ENCODE peak calls at places on chromosomes 13 and 19, in four cellular contexts. Z is GM12878, J is H1, E is K562. M is an unnamed sample. For H3K4me1, the result is how much of the 10 kb centered on the place peaks cover.

GRCh38 chr19:53977991-53978731 is 13.3 kb upstream of the CACNG6 start:
- DNase-seq in E (peak), J (peak), Z (no peak), M (no peak)

GRCh38 chr13:50208826-50209335 is 193.6 kb downstream of the KCNRG start:
- DNase-seq in E (peak), Z (no peak), J (peak), M (peak)

GRCh38 chr19:40280608-40281221 is 4.4 kb downstream of the AKT2 start:
- DNase-seq in J (no peak), E (no peak), Z (no peak), M (no peak)

GRCh38 chr19:3785464-3785937 is 680 bp downstream of the MATK start:
- DNase-seq in J (no peak), E (peak), Z (no peak), M (no peak)

GRCh38 chr19:42400404-42400803 is 10.3 kb upstream of the CNFN start:
- DNase-seq in Z (no peak), E (no peak), J (no peak), M (no peak)

GRCh38 chr13:113122571-113123225 is at the start of gene F10:
- DNase-seq in E (peak), Z (no peak), J (no peak), M (peak)

GRCh38 chr19:37220383-37220782 is 2.4 kb downstream of the ZNF383 start:
- DNase-seq in Z (no peak), E (no peak), J (no peak), M (no peak)

GRCh38 chr13:32261567-32261966 is 53.6 kb downstream of the ZAR1L start:
- DNase-seq in E (peak), Z (no peak), J (no peak), M (no peak)

GRCh38 chr19:9883231-9883758 is 48.2 kb downstream of the PIN1 start:
- DNase-seq in J (no peak), E (no peak), Z (no peak), M (no peak)

GRCh38 chr19:46788101-46788967 is at the start of gene SLC1A5:
- DNase-seq in E (peak), J (peak), Z (peak), M (peak)
- H3K4me1 ChIP-seq in E (under half), J (under half), Z (under half), M (half or more)

GRCh38 chr19:51711702-51712101 is 12.1 kb downstream of the HAS1 start:
- DNase-seq in Z (no peak), J (no peak), E (no peak), M (no peak)
- TF ChIP-seq CBX5 in Z (no peak), J (no peak), E (no peak), M (no peak)

GRCh38 chr19:47768604-47769003 is 9.9 kb upstream of the SELENOW start:
- DNase-seq in Z (no peak), E (no peak), J (no peak), M (no peak)

GRCh38 chr19:47766670-47767069 is 11.8 kb upstream of the SELENOW start:
- DNase-seq in J (no peak), E (peak), Z (no peak), M (no peak)

GRCh38 chr19:47767349-47767748 is 11.2 kb upstream of the SELENOW start:
- DNase-seq in Z (no peak), E (no peak), J (no peak), M (no peak)

GRCh38 chr19:47766359-47766620 is 12.2 kb upstream of the SELENOW start:
- DNase-seq in E (no peak), Z (no peak), J (no peak), M (no peak)

DNA sequence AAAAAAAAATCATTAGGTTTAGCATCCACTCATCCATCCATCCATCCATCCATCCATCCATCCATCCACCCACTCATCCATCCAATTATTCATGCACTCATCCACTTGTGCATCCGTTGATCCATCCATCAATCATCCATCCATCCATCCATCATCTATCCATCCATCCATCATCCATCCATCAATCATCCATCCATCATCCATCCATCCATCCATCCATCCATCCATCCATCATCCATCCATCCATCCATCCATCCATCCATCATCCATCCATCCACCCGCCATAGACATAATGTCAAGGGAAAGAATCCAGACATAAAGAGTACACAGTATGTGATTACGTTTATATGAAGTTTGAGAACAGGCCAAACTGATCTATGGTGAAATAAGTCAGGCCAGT is 9.0 kb upstream of the SELENOW start:
- DNase-seq in J (no peak), E (no peak), Z (no peak), M (no peak)
- H3K4me1 ChIP-seq in J (under half), E (under half), Z (under half), M (under half)

DNA sequence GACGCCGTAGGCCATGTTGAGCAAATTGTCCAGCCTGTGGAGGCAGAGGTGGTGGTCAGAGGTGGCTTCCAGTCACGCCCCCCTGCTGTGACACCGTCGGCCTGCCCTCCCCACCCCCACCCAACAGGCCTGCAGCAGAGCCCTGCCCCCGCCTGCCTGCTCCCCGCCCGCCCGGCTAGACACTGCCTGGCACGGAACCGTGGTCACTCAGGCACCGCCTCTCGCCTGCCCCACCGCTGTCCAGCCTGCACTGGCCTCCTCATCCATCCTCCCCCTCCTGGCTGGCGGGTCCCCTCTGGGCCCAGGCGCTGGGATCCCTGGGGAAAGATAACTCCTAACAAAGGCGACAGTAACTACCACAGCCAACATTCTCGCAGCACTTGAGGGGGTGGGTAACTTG is 21.7 kb downstream of the PRKCSH start:
- DNase-seq in Z (no peak), J (no peak), E (no peak), M (no peak)
- TF ChIP-seq CBX5 in Z (no peak), J (no peak), E (no peak), M (no peak)

GRCh38 chr19:5115351-5115750 is 146.4 kb downstream of the KDM4B start:
- DNase-seq in J (no peak), Z (no peak), E (no peak), M (no peak)

GRCh38 chr19:5114713-5115112 is 145.8 kb downstream of the KDM4B start:
- DNase-seq in Z (no peak), E (no peak), J (no peak), M (no peak)

GRCh38 chr19:5115771-5116202 is 146.9 kb downstream of the KDM4B start:
- DNase-seq in E (no peak), J (no peak), Z (no peak), M (peak)

GRCh38 chr19:5117421-5117820 is 148.5 kb downstream of the KDM4B start:
- DNase-seq in Z (no peak), E (no peak), J (no peak), M (no peak)

GRCh38 chr19:5116292-5116691 is 147.4 kb downstream of the KDM4B start:
- DNase-seq in Z (no peak), J (no peak), E (no peak), M (no peak)
- H3K4me1 ChIP-seq in Z (under half), J (under half), E (under half), M (under half)

GRCh38 chr19:7250951-7251350 is 43.3 kb downstream of the INSR start:
- DNase-seq in E (no peak), J (no peak), Z (no peak), M (no peak)

GRCh38 chr19:7250057-7250596 is 44.1 kb downstream of the INSR start:
- DNase-seq in Z (no peak), J (no peak), E (no peak), M (no peak)

GRCh38 chr19:7251502-7251901 is 42.7 kb downstream of the INSR start:
- DNase-seq in E (no peak), Z (no peak), J (no peak), M (no peak)

GRCh38 chr19:7254590-7254989 is 39.6 kb downstream of the INSR start:
- DNase-seq in E (no peak), J (no peak), Z (no peak), M (no peak)

DNA sequence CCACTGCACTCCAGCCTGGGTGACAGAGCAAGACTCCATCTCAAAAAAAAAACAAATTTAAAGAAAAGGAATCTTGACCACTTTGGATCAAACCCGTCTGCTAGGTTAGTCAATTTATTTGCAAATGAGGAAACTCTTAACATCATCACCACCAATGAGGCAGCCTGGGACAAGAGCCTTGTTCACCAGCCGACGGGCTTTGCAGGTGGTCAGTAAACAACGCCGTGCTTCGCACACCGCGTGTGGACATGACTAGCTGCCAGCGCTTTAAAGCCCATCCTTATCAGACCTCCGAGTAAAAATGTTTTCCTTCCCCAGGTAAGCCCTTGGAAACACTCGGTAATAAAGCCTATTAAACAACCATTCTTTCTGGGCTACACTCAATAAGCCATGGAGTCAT is 41.9 kb downstream of the INSR start:
- DNase-seq in Z (no peak), E (no peak), J (no peak), M (no peak)
- TF ChIP-seq CBX5 in Z (no peak), E (no peak), J (no peak), M (no peak)

M was measured in HepG2.